ENCODE peak calls at places on chromosomes 2 and 18, in eight cellular contexts. One of them, this sample, is unnamed.

GRCh38 chr2:212546669-212547068 is 8.1 kb upstream of the ERBB4 start:
- DNase-seq in NCI-H69: no peak
- DNase-seq in left cardiac atrium: no peak
- DNase-seq in EL: no peak
- DNase-seq in NCI-H460: no peak
- DNase-seq in activated naive CD8-positive, alpha-beta T cell treated with anti-CD3 and anti-CD28 coated beads, Interleukin-2, amount 50 U/mL, for 24 hours: no peak
- DNase-seq in heart right ventricle: no peak
- DNase-seq in AG08396: no peak
- DNase-seq in this sample: no peak

GRCh38 chr18:11689972-11690570 is 1.0 kb downstream of the GNAL start:
- DNase-seq in NCI-H69: peak; percentile 37
- DNase-seq in left cardiac atrium: no peak
- DNase-seq in EL: peak; percentile 3
- DNase-seq in NCI-H460: no peak
- DNase-seq in activated naive CD8-positive, alpha-beta T cell treated with anti-CD3 and anti-CD28 coated beads, Interleukin-2, amount 50 U/mL, for 24 hours: peak; percentile 3
- DNase-seq in heart right ventricle: no peak
- DNase-seq in AG08396: no peak
- DNase-seq in this sample: no peak

GRCh38 chr2:45778720-45779171 is 127.3 kb downstream of the PRKCE start:
- DNase-seq in NCI-H69: peak; percentile 67
- DNase-seq in left cardiac atrium: peak; percentile 72
- DNase-seq in EL: peak; percentile 67
- DNase-seq in NCI-H460: peak; percentile 71
- DNase-seq in activated naive CD8-positive, alpha-beta T cell treated with anti-CD3 and anti-CD28 coated beads, Interleukin-2, amount 50 U/mL, for 24 hours: peak; percentile 70
- DNase-seq in heart right ventricle: peak; percentile 70
- DNase-seq in AG08396: peak; percentile 69
- DNase-seq in this sample: peak; percentile 54

GRCh38 chr2:10036095-10036879 is 7.1 kb upstream of the KLF11 start:
- DNase-seq in NCI-H69: peak; percentile 12
- DNase-seq in left cardiac atrium: peak; percentile 79
- DNase-seq in EL: peak; percentile 73
- DNase-seq in NCI-H460: peak; percentile 27
- DNase-seq in activated naive CD8-positive, alpha-beta T cell treated with anti-CD3 and anti-CD28 coated beads, Interleukin-2, amount 50 U/mL, for 24 hours: peak; percentile 52
- DNase-seq in heart right ventricle: peak; percentile 69
- DNase-seq in AG08396: peak; percentile 75
- DNase-seq in this sample: no peak

GRCh38 chr2:192195548-192196418 is 1.1 kb upstream of the TMEFF2 start:
- DNase-seq in NCI-H69: peak; percentile 27
- DNase-seq in left cardiac atrium: peak; percentile 27
- DNase-seq in EL: peak; percentile 52
- DNase-seq in NCI-H460: no peak
- DNase-seq in activated naive CD8-positive, alpha-beta T cell treated with anti-CD3 and anti-CD28 coated beads, Interleukin-2, amount 50 U/mL, for 24 hours: peak; percentile 7
- DNase-seq in heart right ventricle: no peak
- DNase-seq in AG08396: peak; percentile 54
- DNase-seq in this sample: no peak

GRCh38 chr2:234313498-234313897 is 183.4 kb downstream of the ARL4C start:
- DNase-seq in NCI-H69: no peak
- DNase-seq in left cardiac atrium: no peak
- DNase-seq in EL: no peak
- DNase-seq in NCI-H460: no peak
- DNase-seq in activated naive CD8-positive, alpha-beta T cell treated with anti-CD3 and anti-CD28 coated beads, Interleukin-2, amount 50 U/mL, for 24 hours: no peak
- DNase-seq in heart right ventricle: no peak
- DNase-seq in AG08396: no peak
- DNase-seq in this sample: no peak

GRCh38 chr2:61834893-61835292 is 19.0 kb downstream of the FAM161A start:
- DNase-seq in NCI-H69: no peak
- DNase-seq in left cardiac atrium: no peak
- DNase-seq in EL: no peak
- DNase-seq in NCI-H460: no peak
- DNase-seq in activated naive CD8-positive, alpha-beta T cell treated with anti-CD3 and anti-CD28 coated beads, Interleukin-2, amount 50 U/mL, for 24 hours: no peak
- DNase-seq in heart right ventricle: no peak
- DNase-seq in AG08396: no peak
- DNase-seq in this sample: no peak

GRCh38 chr2:196592912-196593881 is 46.3 kb upstream of the CCDC150 start:
- DNase-seq in NCI-H69: peak; percentile 86
- DNase-seq in left cardiac atrium: peak; percentile 50
- DNase-seq in EL: peak; percentile 76
- DNase-seq in NCI-H460: peak; percentile 32
- DNase-seq in activated naive CD8-positive, alpha-beta T cell treated with anti-CD3 and anti-CD28 coated beads, Interleukin-2, amount 50 U/mL, for 24 hours: peak; percentile 19
- DNase-seq in heart right ventricle: peak; percentile 35
- DNase-seq in AG08396: peak; percentile 62
- DNase-seq in this sample: peak; percentile 25

GRCh38 chr2:237711458-237712150 is 84.2 kb downstream of the LRRFIP1 start:
- DNase-seq in NCI-H69: no peak
- DNase-seq in left cardiac atrium: no peak
- DNase-seq in EL: no peak
- DNase-seq in NCI-H460: no peak
- DNase-seq in activated naive CD8-positive, alpha-beta T cell treated with anti-CD3 and anti-CD28 coated beads, Interleukin-2, amount 50 U/mL, for 24 hours: no peak
- DNase-seq in heart right ventricle: no peak
- DNase-seq in AG08396: no peak
- DNase-seq in this sample: no peak

GRCh38 chr2:174888136-174888535 is 117.0 kb downstream of the CHN1 start:
- DNase-seq in NCI-H69: peak; percentile 39
- DNase-seq in left cardiac atrium: no peak
- DNase-seq in EL: no peak
- DNase-seq in NCI-H460: no peak
- DNase-seq in activated naive CD8-positive, alpha-beta T cell treated with anti-CD3 and anti-CD28 coated beads, Interleukin-2, amount 50 U/mL, for 24 hours: no peak
- DNase-seq in heart right ventricle: no peak
- DNase-seq in AG08396: no peak
- DNase-seq in this sample: no peak

GRCh38 chr2:159712929-159713575 is 746 bp downstream of the MARCHF7 start:
- DNase-seq in NCI-H69: peak; percentile 34
- DNase-seq in left cardiac atrium: no peak
- DNase-seq in EL: peak; percentile 13
- DNase-seq in NCI-H460: no peak
- DNase-seq in activated naive CD8-positive, alpha-beta T cell treated with anti-CD3 and anti-CD28 coated beads, Interleukin-2, amount 50 U/mL, for 24 hours: no peak
- DNase-seq in heart right ventricle: no peak
- DNase-seq in AG08396: peak; percentile 41
- DNase-seq in this sample: no peak